ENCODE peak calls at places on chromosome 11, in five cellular contexts. E is bronchial epithelial cell; Z is CD8-positive, alpha-beta T cell; D is choroid plexus epithelial cell; A is chondrocyte. F is an unnamed sample.

GRCh38 chr11:15725246-15725645 is 610.5 kb downstream of the INSC start:
- DNase-seq in A (no peak), E (peak; percentile 56), D (no peak), Z (no peak), F (no peak)

GRCh38 chr11:103904324-103904667 is 132.1 kb upstream of the DDI1 start:
- DNase-seq in E (no peak), D (no peak), A (no peak), Z (no peak), F (no peak)

GRCh38 chr11:134273317-134273712 is 2.9 kb upstream of the GLB1L3 start:
- DNase-seq in D (no peak), Z (no peak), A (no peak), E (no peak), F (no peak)

GRCh38 chr11:6603287-6604080 is at the start of the genes ILK and RRP8:
- DNase-seq in Z (peak; percentile 82), A (no peak), D (peak; percentile 92), E (peak; percentile 75), F (peak; percentile 94)

GRCh38 chr11:58801974-58802545 is 42.4 kb downstream of the GLYATL2 start:
- DNase-seq in E (peak; percentile 18), Z (no peak), D (no peak), A (no peak), F (no peak)

GRCh38 chr11:71934213-71934612 is 5.4 kb downstream of the RNF121 start:
- DNase-seq in A (no peak), D (no peak), E (no peak), Z (no peak), F (no peak)

GRCh38 chr11:116853461-116854073 is 16.1 kb upstream of the APOA1 start:
- DNase-seq in E (peak; percentile 97), D (peak; percentile 92), A (no peak), Z (peak; percentile 32), F (peak; percentile 88)

GRCh38 chr11:17744151-17744940 is 9.8 kb downstream of the KCNC1 start:
- DNase-seq in E (no peak), Z (no peak), A (peak; percentile 79), D (no peak), F (no peak)

GRCh38 chr11:706957-707816 is 1.2 kb downstream of the EPS8L2 start:
- DNase-seq in E (no peak), A (peak; percentile 86), D (peak; percentile 17), Z (no peak), F (peak; percentile 32)

GRCh38 chr11:130599073-130599654 is 150.7 kb downstream of the ADAMTS15 start:
- DNase-seq in D (peak; percentile 74), A (no peak), Z (no peak), E (no peak), F (no peak)

GRCh38 chr11:103586756-103587155 is 449.7 kb upstream of the DDI1 start:
- DNase-seq in A (no peak), E (peak; percentile 82), Z (no peak), D (peak; percentile 77), F (no peak)

GRCh38 chr11:133809525-133810178 is 35.7 kb downstream of the SPATA19 start:
- DNase-seq in A (no peak), Z (no peak), E (no peak), D (no peak), F (no peak)

GRCh38 chr11:32447252-32447651 is 11.9 kb upstream of the WT1 start:
- DNase-seq in A (no peak), E (no peak), D (no peak), Z (no peak), F (no peak)

GRCh38 chr11:12140186-12140938 is 30.0 kb downstream of the MICAL2 start:
- DNase-seq in A (no peak), D (no peak), E (no peak), Z (no peak), F (no peak)

GRCh38 chr11:69537126-69537525 is 55.7 kb downstream of the LINC01488 start:
- DNase-seq in E (no peak), A (peak; percentile 72), Z (no peak), D (no peak), F (no peak)

DNA sequence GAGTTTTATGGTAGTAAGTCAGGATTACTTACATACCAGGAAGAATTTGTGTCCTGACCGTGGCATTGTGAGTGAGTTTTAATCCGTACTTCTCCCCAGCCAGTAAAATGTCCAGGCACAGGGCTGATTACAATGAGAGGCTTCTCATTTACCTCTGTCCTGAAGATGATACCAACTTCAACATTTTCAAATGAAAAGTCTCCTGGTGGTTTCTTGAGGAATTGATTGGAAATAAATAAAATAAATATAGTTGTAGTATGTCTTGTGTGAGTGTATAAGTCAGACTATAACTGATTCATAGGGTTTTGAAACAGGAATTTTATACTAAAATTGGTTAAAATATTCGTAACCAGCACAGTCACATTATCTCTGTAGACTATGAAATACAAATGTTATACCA is 382.5 kb downstream of the ETS1 start:
- DNase-seq in D (no peak), A (no peak), Z (no peak), E (no peak), F (no peak)
- TF ChIP-seq CTCF in D (no peak), A (no peak), Z (no peak), E (no peak), F (no peak)

DNA sequence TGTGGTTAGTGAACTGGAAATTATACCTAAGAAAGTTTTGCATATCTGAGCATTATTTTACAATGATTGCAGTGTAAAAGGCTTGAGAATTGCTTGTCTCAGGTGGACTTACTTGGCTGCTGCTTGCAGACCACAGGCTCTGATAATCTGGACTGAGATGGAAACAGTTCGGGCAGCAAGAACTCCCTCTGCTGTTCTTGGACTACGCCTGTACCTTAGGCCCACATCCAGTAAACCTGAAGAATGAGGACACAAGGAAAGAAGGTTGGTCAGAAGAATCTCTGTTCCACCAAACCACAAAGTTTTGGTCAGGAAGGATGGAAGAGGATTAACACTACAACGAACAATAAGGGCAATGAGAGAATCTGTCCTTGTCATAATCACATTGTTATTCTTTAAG is 80.1 kb downstream of the C2CD3 start:
- DNase-seq in A (no peak), E (peak; percentile 10), D (peak; percentile 73), Z (no peak), F (no peak)
- TF ChIP-seq CTCF in A (peak; percentile 49), E (peak; percentile 43), D (peak; percentile 69), Z (no peak), F (no peak)

GRCh38 chr11:122033631-122034030 is 82.4 kb downstream of the BLID start:
- DNase-seq in Z (no peak), A (no peak), E (no peak), D (no peak), F (no peak)

GRCh38 chr11:122037911-122038310 is 78.1 kb downstream of the BLID start:
- DNase-seq in A (no peak), D (no peak), Z (no peak), E (no peak), F (no peak)

GRCh38 chr11:122036022-122036421 is 80.0 kb downstream of the BLID start:
- DNase-seq in Z (no peak), A (no peak), D (peak; percentile 84), E (no peak), F (no peak)

GRCh38 chr11:122038543-122038942 is 77.5 kb downstream of the BLID start:
- DNase-seq in D (peak; percentile 88), A (no peak), E (peak; percentile 60), Z (no peak), F (no peak)

GRCh38 chr11:122036493-122036892 is 79.5 kb downstream of the BLID start:
- DNase-seq in A (no peak), E (no peak), D (no peak), Z (no peak), F (no peak)
- TF ChIP-seq CTCF in A (no peak), E (no peak), D (no peak), Z (no peak), F (no peak)

DNA sequence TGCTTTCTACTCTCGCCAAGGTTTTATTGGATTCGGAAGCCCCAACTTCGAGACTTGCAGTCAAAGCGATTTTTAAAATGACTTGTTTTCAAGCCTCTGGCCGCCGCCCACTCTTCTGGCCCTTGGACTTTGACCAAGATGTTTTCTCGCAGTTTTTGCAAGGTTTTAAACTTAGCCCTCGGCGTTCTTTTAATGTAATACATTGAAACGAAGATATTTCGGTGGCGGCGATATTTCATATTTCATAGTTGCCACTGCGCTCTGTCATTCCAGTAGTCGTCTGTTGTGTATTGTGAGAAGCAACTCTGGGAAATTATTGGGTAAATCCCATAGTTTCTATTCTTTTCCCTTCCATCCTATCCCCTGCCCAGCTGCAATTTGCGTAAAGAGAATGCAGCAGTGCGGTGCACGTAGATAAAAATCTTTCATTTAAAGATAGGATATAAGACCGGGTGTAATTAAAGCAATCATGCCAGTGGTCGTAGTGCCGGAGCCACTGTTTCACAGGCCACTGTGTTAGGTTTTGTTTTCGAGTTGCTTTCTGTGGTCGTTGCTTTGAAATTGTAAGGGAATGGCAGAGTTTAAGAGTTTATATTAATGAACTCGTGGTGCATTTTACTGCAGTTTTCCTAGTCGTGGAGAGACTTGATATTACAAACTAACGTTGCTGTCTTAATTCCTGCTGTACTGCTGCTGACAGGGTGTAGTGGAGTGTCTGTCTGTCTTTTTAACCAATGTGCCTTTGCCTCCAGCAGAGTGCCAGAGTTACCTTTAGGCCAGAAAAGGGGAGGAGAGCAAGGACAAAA is 715 bp downstream of the BIRC2 start:
- DNase-seq in E (peak; percentile 44), Z (no peak), A (no peak), D (peak; percentile 53), F (no peak)
- TF ChIP-seq CTCF in E (no peak), Z (peak; percentile 16), A (no peak), D (no peak), F (no peak)

GRCh38 chr11:101390539-101390938 is 193.3 kb downstream of the TRPC6 start:
- DNase-seq in E (peak; percentile 28), A (no peak), D (peak; percentile 25), Z (no peak), F (no peak)
- TF ChIP-seq CTCF in E (no peak), A (peak; percentile 79), D (no peak), Z (no peak), F (no peak)

DNA sequence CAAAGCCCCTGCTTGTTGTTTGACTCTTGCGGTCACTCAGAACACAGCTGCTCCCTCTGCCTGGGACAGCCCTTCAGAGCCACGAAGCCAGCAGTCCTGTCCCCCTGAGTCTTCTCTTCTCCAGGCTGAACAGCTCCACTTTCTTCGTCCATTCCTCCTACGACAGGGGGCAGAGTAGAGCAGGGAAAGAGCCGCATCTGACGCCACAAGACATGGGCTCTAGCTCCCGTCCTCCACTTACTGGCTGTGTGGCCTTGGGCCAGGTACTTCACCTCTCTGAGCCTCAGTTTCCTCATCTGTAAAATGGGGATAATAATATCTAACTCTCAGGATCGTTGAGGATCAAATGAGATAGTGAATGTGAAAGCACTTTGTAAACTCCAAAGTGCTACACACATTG is 29.9 kb downstream of the CHRDL2 start:
- DNase-seq in A (no peak), E (no peak), Z (no peak), D (peak; percentile 41), F (no peak)
- TF ChIP-seq CTCF in A (peak; percentile 13), E (peak; percentile 6), Z (no peak), D (peak; percentile 50), F (peak; percentile 12)

F was measured in GM10248.